ENCODE peak calls at places on chromosomes 7 and 10, in six cellular contexts. D is ELF-1, Q is SW480, R is iris pigment epithelial cell, L is NCI-H1105, V is A172. F is an unnamed sample.

GRCh38 chr7:23290993-23291392 is 8.1 kb upstream of the MALSU1 start:
- DNase-seq in D (no peak), Q (no peak), R (no peak), L (no peak), V (no peak), F (no peak)

GRCh38 chr7:5296015-5296621 is 13.4 kb downstream of the SLC29A4 start:
- DNase-seq in D (peak; percentile 51), Q (no peak), R (no peak), L (no peak), V (no peak), F (no peak)

GRCh38 chr10:109676703-109677102 is 246.6 kb downstream of the XPNPEP1 start:
- DNase-seq in D (no peak), Q (peak; percentile 37), R (no peak), L (no peak), V (peak; percentile 83), F (no peak)

GRCh38 chr7:3154881-3155494 is 111.3 kb upstream of the CARD11 start:
- DNase-seq in D (peak; percentile 43), Q (peak; percentile 51), R (peak; percentile 56), L (peak; percentile 2), V (peak; percentile 62), F (no peak)

GRCh38 chr7:134991469-134992339 is 5.4 kb downstream of the AGBL3 start:
- DNase-seq in D (no peak), Q (peak; percentile 18), R (peak; percentile 53), L (no peak), V (no peak), F (peak; percentile 87)

GRCh38 chr7:41292457-41292856 is 410.4 kb downstream of the INHBA start:
- DNase-seq in D (no peak), Q (no peak), R (no peak), L (no peak), V (peak; percentile 32), F (no peak)

GRCh38 chr7:11193131-11193867 is 219.6 kb downstream of the PHF14 start:
- DNase-seq in D (peak; percentile 94), Q (no peak), R (peak; percentile 51), L (peak; percentile 77), V (no peak), F (no peak)

GRCh38 chr10:70323697-70324340 is 40.0 kb upstream of the NPFFR1 start:
- DNase-seq in D (peak; percentile 48), Q (no peak), R (no peak), L (no peak), V (no peak), F (no peak)

GRCh38 chr10:69965919-69966662 is 86.6 kb upstream of the MACROH2A2 start:
- DNase-seq in D (no peak), Q (peak; percentile 36), R (peak; percentile 11), L (no peak), V (no peak), F (no peak)

GRCh38 chr7:116561697-116562483 is 37.1 kb downstream of the CAV1 start:
- DNase-seq in D (no peak), Q (no peak), R (no peak), L (no peak), V (no peak), F (no peak)

GRCh38 chr10:75924309-75924920 is 493.0 kb downstream of the LRMDA start:
- DNase-seq in D (no peak), Q (no peak), R (no peak), L (no peak), V (no peak), F (no peak)

GRCh38 chr7:77447616-77448015 is 31.5 kb upstream of the GSAP start:
- DNase-seq in D (no peak), Q (no peak), R (no peak), L (no peak), V (no peak), F (no peak)

GRCh38 chr7:39164887-39165286 is 187.2 kb downstream of the POU6F2 start:
- DNase-seq in D (no peak), Q (no peak), R (no peak), L (no peak), V (no peak), F (no peak)

GRCh38 chr10:62050941-62051433 is 149.5 kb downstream of the ARID5B start:
- DNase-seq in D (peak; percentile 38), Q (no peak), R (peak; percentile 95), L (no peak), V (peak; percentile 93), F (no peak)

GRCh38 chr10:117462424-117462792 is 80.1 kb upstream of the EMX2 start:
- DNase-seq in D (peak; percentile 44), Q (no peak), R (peak; percentile 26), L (no peak), V (peak; percentile 62), F (peak; percentile 19)

GRCh38 chr7:50246551-50246950 is 58.0 kb upstream of the IKZF1 start:
- DNase-seq in D (no peak), Q (no peak), R (no peak), L (no peak), V (no peak), F (no peak)

GRCh38 chr7:21887779-21888178 is 57.9 kb downstream of the CDCA7L start:
- DNase-seq in D (peak; percentile 18), Q (no peak), R (no peak), L (no peak), V (no peak), F (no peak)

GRCh38 chr10:43845121-43845520 is 196.4 kb upstream of the ZNF32 start:
- DNase-seq in D (no peak), Q (peak; percentile 37), R (no peak), L (no peak), V (no peak), F (no peak)

GRCh38 chr7:152462995-152463713 is 27.4 kb upstream of the KMT2C start:
- DNase-seq in D (peak; percentile 88), Q (peak; percentile 62), R (peak; percentile 60), L (peak; percentile 56), V (peak; percentile 40), F (no peak)

GRCh38 chr7:45708046-45708950 is 134.1 kb downstream of the ADCY1 start:
- DNase-seq in D (no peak), Q (no peak), R (no peak), L (no peak), V (no peak), F (no peak)

GRCh38 chr10:110461088-110461487 is 36.6 kb upstream of the DUSP5 start:
- DNase-seq in D (no peak), Q (no peak), R (no peak), L (no peak), V (no peak), F (no peak)

GRCh38 chr7:94903971-94904370 is 3.4 kb upstream of the PPP1R9A start:
- DNase-seq in D (no peak), Q (no peak), R (no peak), L (no peak), V (no peak), F (no peak)

GRCh38 chr7:150322114-150322832 is 882 bp upstream of the LRRC61 start:
- DNase-seq in D (no peak), Q (peak; percentile 39), R (no peak), L (no peak), V (no peak), F (no peak)

GRCh38 chr7:28754027-28754426 is 204.1 kb downstream of the TRIL start:
- DNase-seq in D (no peak), Q (peak; percentile 42), R (peak; percentile 63), L (no peak), V (peak; percentile 80), F (no peak)

GRCh38 chr10:129545257-129545656 is 78.2 kb downstream of the MGMT start:
- DNase-seq in D (no peak), Q (no peak), R (peak; percentile 68), L (no peak), V (no peak), F (peak; percentile 16)

GRCh38 chr10:47240173-47240572 is 59.8 kb upstream of the GDF10 start:
- DNase-seq in D (peak; percentile 14), Q (no peak), R (no peak), L (no peak), V (no peak), F (no peak)

GRCh38 chr7:151124899-151125399 is 38.7 kb downstream of the AGAP3 start:
- DNase-seq in D (no peak), Q (no peak), R (no peak), L (no peak), V (no peak), F (no peak)

GRCh38 chr10:15324113-15324512 is 47.0 kb downstream of the FAM171A1 start:
- DNase-seq in D (peak; percentile 58), Q (no peak), R (no peak), L (no peak), V (no peak), F (no peak)

GRCh38 chr7:132187869-132188789 is 388.1 kb downstream of the PLXNA4 start:
- DNase-seq in D (peak; percentile 87), Q (no peak), R (no peak), L (no peak), V (no peak), F (no peak)

GRCh38 chr7:95205821-95206220 is 118.5 kb downstream of the PON1 start:
- DNase-seq in D (no peak), Q (no peak), R (peak; percentile 61), L (no peak), V (peak; percentile 61), F (no peak)

GRCh38 chr10:86871563-86872183 is 85.7 kb downstream of the MMRN2 start:
- DNase-seq in D (peak; percentile 58), Q (peak; percentile 8), R (no peak), L (no peak), V (no peak), F (peak; percentile 60)

GRCh38 chr10:10500941-10501340 is 516.7 kb upstream of the CELF2 start:
- DNase-seq in D (no peak), Q (no peak), R (peak; percentile 95), L (no peak), V (no peak), F (no peak)

GRCh38 chr7:98284335-98285036 is 3.0 kb downstream of the BRI3 start:
- DNase-seq in D (peak; percentile 66), Q (peak; percentile 81), R (peak; percentile 65), L (no peak), V (peak; percentile 90), F (no peak)

GRCh38 chr7:44062903-44063295 is 2.5 kb downstream of the PGAM2 start:
- DNase-seq in D (no peak), Q (no peak), R (no peak), L (no peak), V (no peak), F (no peak)

GRCh38 chr10:13787015-13787421 is 200.3 kb downstream of the PRPF18 start:
- DNase-seq in D (peak; percentile 50), Q (no peak), R (peak; percentile 85), L (no peak), V (peak; percentile 96), F (no peak)

GRCh38 chr10:33347227-33347626 is 12.8 kb upstream of the NRP1 start:
- DNase-seq in D (no peak), Q (no peak), R (peak; percentile 44), L (no peak), V (no peak), F (no peak)

GRCh38 chr10:16789266-16789665 is 28.0 kb downstream of the RSU1 start:
- DNase-seq in D (no peak), Q (no peak), R (no peak), L (no peak), V (no peak), F (no peak)

F was measured in Caco-2.